ENCODE peak calls at places on chromosome 10, in nine cellular contexts. A, Q, L, B, X, Z, H, K and R are unnamed samples.

GRCh38 chr10:129848571-129849451 is 115.3 kb downstream of the EBF3 start:
- DNase-seq in A (no peak), Q (no peak), L (no peak), K (no peak), Z (no peak), X (no peak), H (no peak), B (peak; percentile 36), R (no peak)

GRCh38 chr10:131049051-131049450 is 262.5 kb downstream of the TCERG1L start:
- DNase-seq in A (no peak), B (no peak), X (no peak), Q (no peak), H (no peak), Z (no peak), K (peak; percentile 84), L (peak; percentile 87), R (no peak)

GRCh38 chr10:102410427-102411073 is 8.0 kb downstream of the PSD start:
- DNase-seq in A (no peak), B (no peak), X (no peak), K (no peak), H (no peak), L (peak; percentile 54), Q (no peak), Z (no peak), R (no peak)

GRCh38 chr10:95832216-95833037 is 75.3 kb upstream of the CC2D2B start:
- DNase-seq in L (no peak), Z (no peak), Q (no peak), X (peak; percentile 17), H (no peak), K (no peak), A (no peak), B (no peak), R (no peak)

GRCh38 chr10:19832624-19833507 is 16.6 kb downstream of the PLXDC2 start:
- DNase-seq in Q (no peak), X (no peak), A (no peak), Z (no peak), H (no peak), L (peak; percentile 44), K (no peak), B (no peak), R (no peak)

GRCh38 chr10:28940158-28940888 is 263.0 kb downstream of the BAMBI start:
- DNase-seq in K (no peak), L (no peak), A (no peak), Q (no peak), B (no peak), H (no peak), X (no peak), Z (no peak), R (no peak)

GRCh38 chr10:93071674-93072224 is 1.9 kb upstream of the CYP26A1 start:
- DNase-seq in Q (no peak), L (peak; percentile 89), K (no peak), B (no peak), H (no peak), Z (no peak), A (peak; percentile 93), X (no peak), R (peak; percentile 55)

GRCh38 chr10:86899128-86899527 is 58.3 kb downstream of the MMRN2 start:
- DNase-seq in A (no peak), Q (no peak), X (no peak), Z (no peak), B (no peak), L (peak; percentile 20), H (no peak), K (peak; percentile 1), R (no peak)

GRCh38 chr10:128498378-128498730 is 372.1 kb upstream of the MKI67 start:
- DNase-seq in L (peak; percentile 44), X (no peak), B (no peak), K (no peak), A (no peak), Q (no peak), Z (no peak), H (no peak), R (no peak)

GRCh38 chr10:65194131-65194530 is 1672.9 kb downstream of the REEP3 start:
- DNase-seq in Z (no peak), A (no peak), X (no peak), H (no peak), B (no peak), Q (no peak), L (no peak), K (no peak), R (no peak)

GRCh38 chr10:484441-484924 is 205.0 kb downstream of the DIP2C start:
- DNase-seq in L (peak; percentile 47), A (no peak), Z (no peak), K (no peak), B (no peak), X (peak; percentile 19), H (no peak), Q (no peak), R (peak; percentile 82)

GRCh38 chr10:57880441-57881301 is 387.0 kb downstream of the IPMK start:
- DNase-seq in H (no peak), A (no peak), K (no peak), Z (no peak), Q (no peak), L (no peak), X (no peak), B (no peak), R (no peak)

GRCh38 chr10:12890958-12891357 is 110.6 kb downstream of the CCDC3 start:
- DNase-seq in K (no peak), X (no peak), L (no peak), H (no peak), Q (no peak), B (no peak), Z (no peak), A (no peak), R (no peak)

GRCh38 chr10:86963341-86963919 is 4.9 kb upstream of the ADIRF start:
- DNase-seq in Z (no peak), X (no peak), K (no peak), A (no peak), H (no peak), L (no peak), B (peak; percentile 48), Q (no peak), R (no peak)

GRCh38 chr10:107914450-107915276 is 750.2 kb upstream of the SORCS1 start:
- DNase-seq in Q (no peak), Z (no peak), L (peak; percentile 31), K (no peak), A (no peak), X (no peak), B (peak; percentile 59), H (no peak), R (no peak)

GRCh38 chr10:132113766-132114365 is 48.1 kb downstream of the JAKMIP3 start:
- DNase-seq in B (peak; percentile 31), K (no peak), A (no peak), H (no peak), Q (no peak), X (no peak), Z (no peak), L (no peak), R (no peak)

GRCh38 chr10:7953447-7953846 is 101.0 kb upstream of the GATA3 start:
- DNase-seq in X (no peak), Z (no peak), L (no peak), Q (no peak), A (no peak), K (no peak), H (no peak), B (no peak), R (no peak)

GRCh38 chr10:43233601-43234430 is 33.0 kb downstream of the RASGEF1A start:
- DNase-seq in A (no peak), Q (no peak), X (no peak), H (peak; percentile 14), K (no peak), Z (no peak), L (no peak), B (peak; percentile 49), R (no peak)

GRCh38 chr10:27801171-27801785 is 55.7 kb upstream of the MKX start:
- DNase-seq in B (no peak), Q (no peak), H (no peak), K (no peak), Z (no peak), A (no peak), X (no peak), L (no peak), R (no peak)

GRCh38 chr10:4661572-4662255 is 164.3 kb upstream of the AKR1E2 start:
- DNase-seq in X (no peak), B (peak; percentile 63), L (no peak), K (no peak), A (no peak), H (peak; percentile 91), Q (no peak), Z (no peak), R (no peak)

GRCh38 chr10:2011106-2011716 is 273.9 kb upstream of the ADARB2 start:
- DNase-seq in Q (no peak), X (no peak), A (no peak), K (no peak), L (peak; percentile 61), H (no peak), B (no peak), Z (no peak), R (no peak)

GRCh38 chr10:110671788-110672579 is 27.8 kb downstream of the RBM20 start:
- DNase-seq in K (no peak), Q (peak; percentile 5), B (peak; percentile 72), X (peak; percentile 90), L (peak; percentile 88), H (peak; percentile 83), A (peak; percentile 85), Z (peak; percentile 50), R (peak; percentile 85)

GRCh38 chr10:78780551-78780961 is 288.2 kb upstream of the ZMIZ1 start:
- DNase-seq in Q (no peak), A (no peak), H (peak; percentile 82), L (no peak), X (no peak), K (no peak), B (peak; percentile 45), Z (no peak), R (no peak)

GRCh38 chr10:117334075-117334474 is 41.2 kb downstream of the PDZD8 start:
- DNase-seq in B (no peak), Z (no peak), X (no peak), Q (no peak), K (no peak), A (no peak), H (no peak), L (no peak), R (no peak)

GRCh38 chr10:23199768-23200511 is 7.8 kb downstream of the PTF1A start:
- DNase-seq in L (no peak), Q (no peak), A (no peak), X (no peak), K (no peak), H (no peak), B (no peak), Z (no peak), R (no peak)

GRCh38 chr10:72162978-72163377 is 52.8 kb upstream of the ANAPC16 start:
- DNase-seq in Z (no peak), L (no peak), K (no peak), H (no peak), Q (no peak), A (no peak), X (no peak), B (no peak), R (no peak)

GRCh38 chr10:68879628-68880027 is 21.5 kb upstream of the DDX50 start:
- DNase-seq in H (no peak), K (no peak), Q (no peak), L (no peak), B (no peak), Z (no peak), X (no peak), A (no peak), R (no peak)

GRCh38 chr10:132479024-132479602 is 58.5 kb upstream of the INPP5A start:
- DNase-seq in Q (no peak), L (no peak), B (peak; percentile 54), H (no peak), K (no peak), A (no peak), Z (no peak), X (no peak), R (no peak)

GRCh38 chr10:121838931-121839330 is 88.9 kb downstream of the ATE1 start:
- DNase-seq in K (no peak), X (no peak), B (no peak), Z (no peak), H (no peak), Q (no peak), A (no peak), L (no peak), R (no peak)

GRCh38 chr10:112201334-112201733 is 17.8 kb upstream of the GPAM start:
- DNase-seq in X (no peak), K (no peak), Q (no peak), L (no peak), Z (no peak), B (no peak), H (no peak), A (no peak), R (no peak)

GRCh38 chr10:50369931-50370330 is 118.6 kb upstream of the ASAH2 start:
- DNase-seq in A (no peak), H (no peak), K (no peak), Z (no peak), B (no peak), Q (no peak), X (no peak), L (no peak), R (no peak)